ENCODE peak calls at places on chromosome 12, in ten cellular contexts. One of them, this sample, is unnamed. For H3K9me3 and H3K4me1, the result is how much of the 10 kb centered on the place peaks cover.

GRCh38 chr12:85363382-85364190 is 83.6 kb downstream of the ALX1 start:
- DNase-seq in cardiac muscle cell: no peak
- DNase-seq in right cardiac atrium: no peak
- DNase-seq in heart left ventricle: peak
- DNase-seq in pancreas: no peak
- DNase-seq in psoas muscle: no peak
- DNase-seq in CD8-positive, alpha-beta T cell: no peak
- DNase-seq in CD8-positive, alpha-beta memory T cell: no peak
- DNase-seq in lower lobe of right lung: no peak
- DNase-seq in suprapubic skin: no peak
- DNase-seq in this sample: no peak

GRCh38 chr12:122042910-122043309 is 21.2 kb downstream of the BCL7A start:
- DNase-seq in cardiac muscle cell: no peak
- DNase-seq in right cardiac atrium: no peak
- DNase-seq in heart left ventricle: no peak
- DNase-seq in pancreas: no peak
- DNase-seq in psoas muscle: no peak
- DNase-seq in CD8-positive, alpha-beta T cell: no peak
- DNase-seq in CD8-positive, alpha-beta memory T cell: no peak
- DNase-seq in lower lobe of right lung: no peak
- DNase-seq in suprapubic skin: no peak
- DNase-seq in this sample: no peak

GRCh38 chr12:68559246-68559645 is 51.5 kb upstream of the RAP1B start:
- DNase-seq in cardiac muscle cell: no peak
- DNase-seq in right cardiac atrium: no peak
- DNase-seq in heart left ventricle: no peak
- DNase-seq in pancreas: no peak
- DNase-seq in psoas muscle: no peak
- DNase-seq in CD8-positive, alpha-beta T cell: no peak
- DNase-seq in CD8-positive, alpha-beta memory T cell: no peak
- DNase-seq in lower lobe of right lung: no peak
- DNase-seq in suprapubic skin: no peak
- DNase-seq in this sample: no peak

GRCh38 chr12:130026608-130027176 is 122.9 kb upstream of the TMEM132D start:
- DNase-seq in cardiac muscle cell: no peak
- DNase-seq in right cardiac atrium: no peak
- DNase-seq in heart left ventricle: no peak
- DNase-seq in pancreas: no peak
- DNase-seq in psoas muscle: no peak
- DNase-seq in CD8-positive, alpha-beta T cell: no peak
- DNase-seq in CD8-positive, alpha-beta memory T cell: no peak
- DNase-seq in lower lobe of right lung: no peak
- DNase-seq in suprapubic skin: no peak
- DNase-seq in this sample: no peak

GRCh38 chr12:666066-666465 is 2.8 kb upstream of the NINJ2 start:
- DNase-seq in cardiac muscle cell: no peak
- DNase-seq in right cardiac atrium: no peak
- DNase-seq in heart left ventricle: no peak
- DNase-seq in pancreas: no peak
- DNase-seq in psoas muscle: no peak
- DNase-seq in CD8-positive, alpha-beta T cell: no peak
- DNase-seq in CD8-positive, alpha-beta memory T cell: no peak
- DNase-seq in lower lobe of right lung: no peak
- DNase-seq in suprapubic skin: no peak
- DNase-seq in this sample: no peak

GRCh38 chr12:121918679-121919038 is 267 bp downstream of the CFAP251 start:
- DNase-seq in cardiac muscle cell: no peak
- DNase-seq in right cardiac atrium: no peak
- DNase-seq in heart left ventricle: no peak
- DNase-seq in pancreas: no peak
- DNase-seq in psoas muscle: no peak
- DNase-seq in CD8-positive, alpha-beta T cell: no peak
- DNase-seq in CD8-positive, alpha-beta memory T cell: no peak
- DNase-seq in lower lobe of right lung: no peak
- DNase-seq in suprapubic skin: no peak
- DNase-seq in this sample: no peak

GRCh38 chr12:64461634-64462414 is 9.9 kb downstream of the TBK1 start:
- DNase-seq in cardiac muscle cell: peak
- DNase-seq in right cardiac atrium: no peak
- DNase-seq in heart left ventricle: no peak
- DNase-seq in pancreas: no peak
- DNase-seq in psoas muscle: no peak
- DNase-seq in CD8-positive, alpha-beta T cell: no peak
- DNase-seq in CD8-positive, alpha-beta memory T cell: no peak
- DNase-seq in lower lobe of right lung: no peak
- DNase-seq in suprapubic skin: no peak
- DNase-seq in this sample: no peak

GRCh38 chr12:53197011-53197640 is 9.9 kb downstream of the ITGB7 start:
- DNase-seq in cardiac muscle cell: no peak
- DNase-seq in right cardiac atrium: no peak
- DNase-seq in heart left ventricle: no peak
- DNase-seq in pancreas: no peak
- DNase-seq in psoas muscle: no peak
- DNase-seq in CD8-positive, alpha-beta T cell: no peak
- DNase-seq in CD8-positive, alpha-beta memory T cell: no peak
- DNase-seq in lower lobe of right lung: no peak
- DNase-seq in suprapubic skin: peak
- DNase-seq in this sample: no peak

GRCh38 chr12:10392394-10392930 is 2.6 kb upstream of the KLRK1 start:
- DNase-seq in cardiac muscle cell: peak
- DNase-seq in right cardiac atrium: peak
- DNase-seq in heart left ventricle: peak
- DNase-seq in pancreas: no peak
- DNase-seq in psoas muscle: peak
- DNase-seq in CD8-positive, alpha-beta T cell: peak
- DNase-seq in CD8-positive, alpha-beta memory T cell: peak
- DNase-seq in lower lobe of right lung: peak
- DNase-seq in suprapubic skin: no peak
- DNase-seq in this sample: no peak

GRCh38 chr12:43896496-43896895 is 60.6 kb downstream of the TMEM117 start:
- DNase-seq in cardiac muscle cell: no peak
- DNase-seq in right cardiac atrium: no peak
- DNase-seq in heart left ventricle: no peak
- DNase-seq in pancreas: no peak
- DNase-seq in psoas muscle: no peak
- DNase-seq in CD8-positive, alpha-beta T cell: no peak
- DNase-seq in CD8-positive, alpha-beta memory T cell: no peak
- DNase-seq in lower lobe of right lung: no peak
- DNase-seq in suprapubic skin: no peak
- DNase-seq in this sample: no peak

GRCh38 chr12:10366875-10367274 is 23.0 kb downstream of the KLRK1 start:
- DNase-seq in cardiac muscle cell: peak
- DNase-seq in right cardiac atrium: no peak
- DNase-seq in heart left ventricle: no peak
- DNase-seq in pancreas: no peak
- DNase-seq in psoas muscle: no peak
- DNase-seq in CD8-positive, alpha-beta T cell: no peak
- DNase-seq in CD8-positive, alpha-beta memory T cell: no peak
- DNase-seq in lower lobe of right lung: no peak
- DNase-seq in suprapubic skin: no peak
- DNase-seq in this sample: no peak

GRCh38 chr12:40308851-40309420 is 84.1 kb downstream of the LRRK2 start:
- DNase-seq in cardiac muscle cell: no peak
- DNase-seq in right cardiac atrium: no peak
- DNase-seq in heart left ventricle: no peak
- DNase-seq in pancreas: no peak
- DNase-seq in psoas muscle: no peak
- DNase-seq in CD8-positive, alpha-beta T cell: no peak
- DNase-seq in CD8-positive, alpha-beta memory T cell: peak
- DNase-seq in lower lobe of right lung: no peak
- DNase-seq in suprapubic skin: no peak
- DNase-seq in this sample: no peak
- H3K4me3 ChIP-seq in cardiac muscle cell: no peak
- H3K4me3 ChIP-seq in right cardiac atrium: no peak
- H3K4me3 ChIP-seq in heart left ventricle: no peak
- H3K4me3 ChIP-seq in pancreas: no peak
- H3K4me3 ChIP-seq in psoas muscle: no peak
- H3K4me3 ChIP-seq in CD8-positive, alpha-beta T cell: no peak
- H3K4me3 ChIP-seq in CD8-positive, alpha-beta memory T cell: no peak
- H3K4me3 ChIP-seq in lower lobe of right lung: no peak
- H3K4me3 ChIP-seq in suprapubic skin: no peak
- H3K4me3 ChIP-seq in this sample: no peak

GRCh38 chr12:133130038-133130807 is at the start of the genes ZNF10 and ZNF891:
- DNase-seq in cardiac muscle cell: peak
- DNase-seq in right cardiac atrium: peak
- DNase-seq in heart left ventricle: peak
- DNase-seq in pancreas: peak
- DNase-seq in psoas muscle: peak
- DNase-seq in CD8-positive, alpha-beta T cell: peak
- DNase-seq in CD8-positive, alpha-beta memory T cell: peak
- DNase-seq in lower lobe of right lung: peak
- DNase-seq in suprapubic skin: peak
- DNase-seq in this sample: peak

GRCh38 chr12:133129368-133130037 is 571 bp downstream of the ZNF891 start:
- DNase-seq in cardiac muscle cell: peak
- DNase-seq in right cardiac atrium: no peak
- DNase-seq in heart left ventricle: no peak
- DNase-seq in pancreas: no peak
- DNase-seq in psoas muscle: no peak
- DNase-seq in CD8-positive, alpha-beta T cell: no peak
- DNase-seq in CD8-positive, alpha-beta memory T cell: no peak
- DNase-seq in lower lobe of right lung: no peak
- DNase-seq in suprapubic skin: no peak
- DNase-seq in this sample: no peak

GRCh38 chr12:133135747-133136146 is 5.3 kb downstream of the ZNF10 start:
- DNase-seq in cardiac muscle cell: no peak
- DNase-seq in right cardiac atrium: no peak
- DNase-seq in heart left ventricle: no peak
- DNase-seq in pancreas: no peak
- DNase-seq in psoas muscle: no peak
- DNase-seq in CD8-positive, alpha-beta T cell: no peak
- DNase-seq in CD8-positive, alpha-beta memory T cell: no peak
- DNase-seq in lower lobe of right lung: no peak
- DNase-seq in suprapubic skin: no peak
- DNase-seq in this sample: no peak

GRCh38 chr12:133130808-133131128 is 341 bp downstream of the ZNF10 start:
- DNase-seq in cardiac muscle cell: no peak
- DNase-seq in right cardiac atrium: peak
- DNase-seq in heart left ventricle: peak
- DNase-seq in pancreas: peak
- DNase-seq in psoas muscle: peak
- DNase-seq in CD8-positive, alpha-beta T cell: peak
- DNase-seq in CD8-positive, alpha-beta memory T cell: peak
- DNase-seq in lower lobe of right lung: peak
- DNase-seq in suprapubic skin: peak
- DNase-seq in this sample: no peak
- H3K9me3 ChIP-seq in cardiac muscle cell: under half
- H3K9me3 ChIP-seq in right cardiac atrium: under half
- H3K9me3 ChIP-seq in heart left ventricle: half or more
- H3K9me3 ChIP-seq in pancreas: under half
- H3K9me3 ChIP-seq in psoas muscle: half or more
- H3K9me3 ChIP-seq in CD8-positive, alpha-beta T cell: under half
- H3K9me3 ChIP-seq in CD8-positive, alpha-beta memory T cell: under half
- H3K9me3 ChIP-seq in lower lobe of right lung: half or more
- H3K9me3 ChIP-seq in suprapubic skin: under half
- H3K9me3 ChIP-seq in this sample: half or more

DNA sequence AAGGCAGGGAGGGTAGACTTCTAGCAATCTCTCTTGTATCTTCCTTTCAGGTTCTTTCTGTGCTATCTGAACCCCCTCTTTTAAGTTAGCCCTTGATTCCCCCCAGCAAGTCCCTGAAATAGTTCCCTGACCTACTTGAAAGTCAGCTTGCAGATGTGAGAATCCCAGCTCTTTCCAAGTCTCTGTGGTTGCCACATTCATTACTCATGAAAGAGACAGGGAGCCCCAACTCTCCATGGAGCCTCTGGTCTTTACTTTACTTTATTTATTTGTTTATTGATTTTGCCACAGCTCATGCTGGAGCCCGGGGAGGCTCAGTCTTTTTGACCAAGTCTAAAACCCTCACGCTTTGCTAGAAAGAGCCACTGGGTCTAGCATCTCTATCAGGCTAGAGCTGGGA is 193.6 kb upstream of the FAR2 start:
- DNase-seq in cardiac muscle cell: peak
- DNase-seq in right cardiac atrium: no peak
- DNase-seq in heart left ventricle: no peak
- DNase-seq in pancreas: no peak
- DNase-seq in psoas muscle: no peak
- DNase-seq in CD8-positive, alpha-beta T cell: no peak
- DNase-seq in CD8-positive, alpha-beta memory T cell: no peak
- DNase-seq in lower lobe of right lung: no peak
- DNase-seq in suprapubic skin: no peak
- DNase-seq in this sample: no peak
- H3K4me1 ChIP-seq in cardiac muscle cell: under half
- H3K4me1 ChIP-seq in right cardiac atrium: under half
- H3K4me1 ChIP-seq in heart left ventricle: under half
- H3K4me1 ChIP-seq in pancreas: under half
- H3K4me1 ChIP-seq in psoas muscle: under half
- H3K4me1 ChIP-seq in CD8-positive, alpha-beta T cell: under half
- H3K4me1 ChIP-seq in CD8-positive, alpha-beta memory T cell: under half
- H3K4me1 ChIP-seq in lower lobe of right lung: under half
- H3K4me1 ChIP-seq in suprapubic skin: under half
- H3K4me1 ChIP-seq in this sample: under half

GRCh38 chr12:3313066-3313465 is 177.9 kb upstream of the PRMT8 start:
- DNase-seq in cardiac muscle cell: no peak
- DNase-seq in right cardiac atrium: no peak
- DNase-seq in heart left ventricle: no peak
- DNase-seq in pancreas: no peak
- DNase-seq in psoas muscle: no peak
- DNase-seq in CD8-positive, alpha-beta T cell: no peak
- DNase-seq in CD8-positive, alpha-beta memory T cell: no peak
- DNase-seq in lower lobe of right lung: no peak
- DNase-seq in suprapubic skin: no peak
- DNase-seq in this sample: no peak

GRCh38 chr12:3315201-3315661 is 175.8 kb upstream of the PRMT8 start:
- DNase-seq in cardiac muscle cell: peak
- DNase-seq in right cardiac atrium: peak
- DNase-seq in heart left ventricle: peak
- DNase-seq in pancreas: peak
- DNase-seq in psoas muscle: peak
- DNase-seq in CD8-positive, alpha-beta T cell: no peak
- DNase-seq in CD8-positive, alpha-beta memory T cell: no peak
- DNase-seq in lower lobe of right lung: no peak
- DNase-seq in suprapubic skin: no peak
- DNase-seq in this sample: no peak

GRCh38 chr12:3313655-3314305 is 177.2 kb upstream of the PRMT8 start:
- DNase-seq in cardiac muscle cell: peak
- DNase-seq in right cardiac atrium: no peak
- DNase-seq in heart left ventricle: no peak
- DNase-seq in pancreas: no peak
- DNase-seq in psoas muscle: no peak
- DNase-seq in CD8-positive, alpha-beta T cell: peak
- DNase-seq in CD8-positive, alpha-beta memory T cell: no peak
- DNase-seq in lower lobe of right lung: no peak
- DNase-seq in suprapubic skin: no peak
- DNase-seq in this sample: peak

GRCh38 chr12:3316776-3317480 is 174.1 kb upstream of the PRMT8 start:
- DNase-seq in cardiac muscle cell: no peak
- DNase-seq in right cardiac atrium: no peak
- DNase-seq in heart left ventricle: no peak
- DNase-seq in pancreas: no peak
- DNase-seq in psoas muscle: no peak
- DNase-seq in CD8-positive, alpha-beta T cell: no peak
- DNase-seq in CD8-positive, alpha-beta memory T cell: no peak
- DNase-seq in lower lobe of right lung: no peak
- DNase-seq in suprapubic skin: no peak
- DNase-seq in this sample: no peak

DNA sequence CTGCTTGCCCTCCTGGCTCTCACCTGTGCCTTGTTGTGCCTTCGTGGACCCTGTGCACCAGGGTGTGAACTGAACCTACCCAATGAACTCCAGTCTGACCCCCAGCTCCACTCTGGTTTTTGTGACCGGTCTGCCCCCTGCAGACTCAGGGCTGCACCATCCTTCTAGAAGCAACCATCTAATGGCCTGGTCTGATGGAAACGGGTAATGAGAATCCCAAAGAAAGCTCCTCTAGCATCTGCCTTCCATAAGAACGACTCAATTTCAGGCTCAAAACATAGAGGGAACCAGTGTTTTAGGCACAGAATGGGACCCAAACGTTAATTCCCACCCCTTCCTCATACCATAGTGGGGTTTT is 176.7 kb upstream of the PRMT8 start:
- DNase-seq in cardiac muscle cell: no peak
- DNase-seq in right cardiac atrium: no peak
- DNase-seq in heart left ventricle: no peak
- DNase-seq in pancreas: no peak
- DNase-seq in psoas muscle: no peak
- DNase-seq in CD8-positive, alpha-beta T cell: no peak
- DNase-seq in CD8-positive, alpha-beta memory T cell: no peak
- DNase-seq in lower lobe of right lung: no peak
- DNase-seq in suprapubic skin: no peak
- DNase-seq in this sample: no peak
- H3K4me3 ChIP-seq in cardiac muscle cell: no peak
- H3K4me3 ChIP-seq in right cardiac atrium: no peak
- H3K4me3 ChIP-seq in heart left ventricle: no peak
- H3K4me3 ChIP-seq in pancreas: no peak
- H3K4me3 ChIP-seq in psoas muscle: no peak
- H3K4me3 ChIP-seq in CD8-positive, alpha-beta T cell: no peak
- H3K4me3 ChIP-seq in CD8-positive, alpha-beta memory T cell: no peak
- H3K4me3 ChIP-seq in lower lobe of right lung: no peak
- H3K4me3 ChIP-seq in suprapubic skin: no peak
- H3K4me3 ChIP-seq in this sample: no peak

This sample was measured in CD4-positive, CD25-positive, alpha-beta regulatory T cell.